ENCODE peak calls at places on chromosomes 13 and 19, in four cellular contexts. O, X, P and N are unnamed samples.

GRCh38 chr19:38277969-38278680 is 13.8 kb downstream of the SPINT2 start:
- DNase-seq in X (no peak), O (no peak), P (no peak), N (no peak)

GRCh38 chr13:113404723-113405471 is 41.0 kb upstream of the GRTP1 start:
- DNase-seq in O (no peak), X (no peak), P (no peak), N (peak; percentile 10)

GRCh38 chr13:114043421-114044053 is 69.7 kb upstream of the C13orf46 start:
- DNase-seq in X (no peak), O (peak; percentile 62), P (peak; percentile 86), N (peak; percentile 90)

GRCh38 chr13:113536461-113537110 is 46.1 kb upstream of the DCUN1D2 start:
- DNase-seq in O (no peak), X (no peak), P (no peak), N (no peak)

GRCh38 chr19:43224855-43225253 is 19.4 kb upstream of the PSG4 start:
- DNase-seq in X (no peak), P (no peak), O (no peak), N (no peak)

GRCh38 chr13:113559061-113559460 is 25.5 kb upstream of the TFDP1 start:
- DNase-seq in O (no peak), X (no peak), P (no peak), N (no peak)

GRCh38 chr19:29499921-29500590 is 25.7 kb upstream of the VSTM2B start:
- DNase-seq in X (no peak), O (no peak), P (no peak), N (no peak)

GRCh38 chr13:59472134-59472533 is 691.6 kb downstream of the DIAPH3 start:
- DNase-seq in X (no peak), P (no peak), O (no peak), N (no peak)

GRCh38 chr19:6071103-6071485 is 39.2 kb downstream of the RFX2 start:
- DNase-seq in P (no peak), X (no peak), O (no peak), N (no peak)

GRCh38 chr19:2721570-2722540 is 683 bp upstream of the DIRAS1 start:
- DNase-seq in X (no peak), O (no peak), P (no peak), N (no peak)

GRCh38 chr13:83752141-83752540 is 130.1 kb downstream of the SLITRK1 start:
- DNase-seq in X (no peak), O (no peak), P (no peak), N (no peak)

GRCh38 chr19:35306473-35307246 is 14.7 kb downstream of the MAG start:
- DNase-seq in P (peak; percentile 75), O (peak; percentile 23), X (no peak), N (no peak)

GRCh38 chr19:33186431-33186830 is 7.7 kb upstream of the LRP3 start:
- DNase-seq in X (no peak), O (no peak), P (no peak), N (no peak)

GRCh38 chr19:51590441-51590840 is 19.4 kb downstream of the ZNF175 start:
- DNase-seq in X (no peak), P (no peak), O (no peak), N (no peak)

GRCh38 chr13:110309661-110310524 is 2.8 kb downstream of the COL4A2 start:
- DNase-seq in O (no peak), P (no peak), X (no peak), N (no peak)
- H3K4me3 ChIP-seq in O (no peak overlapping the region), P (no peak overlapping the region), X (no peak overlapping the region), N (peak overlapping the region; percentile 67)

DNA sequence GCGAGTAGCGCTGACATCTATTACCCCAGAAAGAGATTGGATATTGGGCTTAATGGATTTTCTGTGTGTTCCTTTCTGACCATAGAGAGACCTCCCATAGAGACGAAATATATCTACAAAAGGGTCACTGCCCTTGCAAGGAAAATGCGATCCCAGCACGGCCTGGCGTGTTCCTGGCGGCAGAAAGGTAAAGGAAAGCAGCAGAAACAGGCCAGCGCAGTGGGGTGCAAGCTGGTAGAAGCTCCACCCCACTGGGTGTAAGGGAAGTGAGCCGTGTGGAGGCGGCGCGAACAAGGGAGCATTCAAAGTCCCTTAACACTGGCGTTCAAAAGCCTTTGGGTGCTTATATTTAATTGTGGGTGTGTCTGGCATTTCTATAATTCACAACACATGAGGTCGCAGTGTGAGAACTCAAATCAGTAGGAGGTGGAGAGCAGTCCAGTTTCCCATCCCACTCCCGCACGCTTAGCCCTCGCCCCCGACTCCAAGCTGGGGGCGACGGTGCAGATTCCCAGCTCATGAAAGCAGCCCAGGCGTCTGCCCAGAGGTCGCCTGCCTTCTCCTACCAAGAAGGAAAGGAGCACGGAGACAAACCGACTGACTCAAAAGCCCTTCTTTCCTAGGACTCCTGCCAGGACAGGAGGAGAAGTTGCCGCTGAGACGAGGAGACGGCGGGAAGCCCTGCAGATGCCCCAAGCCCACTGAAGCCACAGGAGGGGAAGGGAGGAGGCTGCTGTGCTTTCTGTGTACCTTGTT is 478.4 kb downstream of the FOXO1 start:
- DNase-seq in X (peak; percentile 70), O (no peak), P (no peak), N (no peak)
- H3K4me1 ChIP-seq in X (peaks cover 86% of the 10 kb centered on the region), O (no peaks in the 10 kb centered on the region), P (peaks cover 31% of the 10 kb centered on the region), N (peaks cover 36% of the 10 kb centered on the region)

GRCh38 chr13:110294624-110295023 is 12.3 kb downstream of the COL4A1 start:
- DNase-seq in P (no peak), O (no peak), X (no peak), N (no peak)

GRCh38 chr13:110294146-110294545 is 12.8 kb downstream of the COL4A1 start:
- DNase-seq in O (no peak), P (no peak), X (no peak), N (no peak)

GRCh38 chr13:110291286-110291685 is 15.7 kb downstream of the COL4A1 start:
- DNase-seq in X (no peak), P (no peak), O (no peak), N (peak; percentile 6)

GRCh38 chr13:110293649-110294048 is 13.3 kb downstream of the COL4A1 start:
- DNase-seq in X (no peak), P (no peak), O (no peak), N (no peak)

DNA sequence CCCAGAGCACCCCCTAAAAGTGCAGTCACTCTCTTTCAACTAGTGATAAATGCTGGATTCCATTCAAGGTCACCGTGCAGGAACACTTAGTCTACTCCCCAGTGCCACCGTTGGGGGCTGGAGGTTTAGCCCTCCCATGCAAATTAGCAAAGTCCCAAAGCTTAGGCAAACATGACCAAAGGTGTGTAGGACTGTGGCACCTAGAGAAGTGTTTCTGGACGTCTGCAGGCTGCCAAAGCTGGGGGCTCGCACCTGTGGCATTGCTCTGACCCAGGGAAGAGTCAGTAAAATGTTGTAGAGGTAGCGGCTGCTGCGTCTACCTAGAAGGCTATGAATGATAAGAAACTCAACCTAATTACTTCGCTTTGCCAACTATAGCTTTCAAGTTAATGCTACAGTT is 13.9 kb downstream of the COL4A1 start:
- DNase-seq in P (no peak), X (no peak), O (no peak), N (no peak)
- H3K27ac ChIP-seq in P (no peak overlapping the region), X (no peak overlapping the region), O (no peak overlapping the region), N (peak overlapping the region; percentile 98)

DNA sequence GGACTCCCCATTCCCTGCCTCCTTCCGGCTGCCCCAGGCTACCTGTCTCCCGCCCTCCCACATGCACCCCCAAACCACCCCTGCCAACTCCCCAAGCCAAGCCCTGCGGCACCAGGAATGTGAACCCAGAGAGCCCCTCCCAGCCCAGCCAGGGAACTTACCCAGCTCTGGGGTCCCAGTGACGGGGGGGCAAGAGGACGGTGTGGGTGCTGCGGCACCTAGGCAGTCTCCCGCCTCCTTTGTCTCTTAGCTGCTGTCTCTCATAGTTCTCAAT is 558 bp downstream of the PLEKHA4 start:
- DNase-seq in P (no peak), O (no peak), X (no peak), N (no peak)
- H3K4me3 ChIP-seq in P (no peak overlapping the region), O (peak overlapping the region; percentile 47), X (no peak overlapping the region), N (peak overlapping the region; percentile 39)

GRCh38 chr19:10223488-10224213 is 7.5 kb downstream of the S1PR2 start:
- DNase-seq in X (no peak), O (no peak), P (no peak), N (no peak)
- H3K4me1 ChIP-seq in X (peaks cover 8% of the 10 kb centered on the region), O (no peaks in the 10 kb centered on the region), P (peaks cover 100% of the 10 kb centered on the region), N (peaks cover 30% of the 10 kb centered on the region)

GRCh38 chr13:39329182-39329639 is 273.8 kb downstream of the LHFPL6 start:
- DNase-seq in X (no peak), P (no peak), O (no peak), N (no peak)
- H3K27ac ChIP-seq in X (no peak overlapping the region), P (no peak overlapping the region), O (no peak overlapping the region), N (no peak overlapping the region)

GRCh38 chr13:110310541-110311491 is 3.7 kb downstream of the COL4A2 start:
- DNase-seq in O (no peak), P (no peak), X (no peak), N (peak; percentile 10)

GRCh38 chr13:110314516-110315245 is 7.6 kb downstream of the COL4A2 start:
- DNase-seq in P (no peak), O (no peak), X (no peak), N (peak; percentile 69)

GRCh38 chr13:110312669-110313031 is 5.6 kb downstream of the COL4A2 start:
- DNase-seq in O (no peak), X (no peak), P (no peak), N (no peak)

GRCh38 chr13:110309159-110309476 is 2.0 kb downstream of the COL4A2 start:
- DNase-seq in X (no peak), P (no peak), O (no peak), N (no peak)

GRCh38 chr13:110311721-110312668 is 4.9 kb downstream of the COL4A2 start:
- DNase-seq in P (no peak), X (no peak), O (no peak), N (peak; percentile 41)
- H3K4me3 ChIP-seq in P (no peak overlapping the region), X (no peak overlapping the region), O (no peak overlapping the region), N (peak overlapping the region; percentile 90)